ENCODE peak calls at places on chromosomes 2 and 18, in seven cellular contexts. One of them, this sample, is unnamed.
A peak's percentile ranks its signal among the peaks of the same experiment; 100 is the strongest.

GRCh38 chr2:158760887-158761286 is 34.2 kb upstream of the DAPL1 start:
- DNase-seq in AG09309: no peak
- DNase-seq in mesothelial cell of epicardium: no peak
- DNase-seq in spleen: no peak
- DNase-seq in psoas muscle: no peak
- DNase-seq in HFFc6: no peak
- DNase-seq in WTC11: no peak
- DNase-seq in this sample: peak; percentile 35

GRCh38 chr2:234631896-234632514 is 135.1 kb upstream of the ARL4C start:
- DNase-seq in HFFc6: no peak
- DNase-seq in mesothelial cell of epicardium: no peak
- DNase-seq in psoas muscle: no peak
- DNase-seq in AG09309: no peak
- DNase-seq in spleen: no peak
- DNase-seq in WTC11: peak; percentile 42
- DNase-seq in this sample: no peak

GRCh38 chr18:39134255-39134654 is 1568.7 kb upstream of the CELF4 start:
- DNase-seq in HFFc6: no peak
- DNase-seq in spleen: no peak
- DNase-seq in WTC11: no peak
- DNase-seq in psoas muscle: no peak
- DNase-seq in mesothelial cell of epicardium: no peak
- DNase-seq in AG09309: no peak
- DNase-seq in this sample: no peak

GRCh38 chr2:112577756-112578155 is 6.7 kb upstream of the CHCHD5 start:
- DNase-seq in spleen: no peak
- DNase-seq in mesothelial cell of epicardium: no peak
- DNase-seq in WTC11: no peak
- DNase-seq in psoas muscle: no peak
- DNase-seq in AG09309: no peak
- DNase-seq in HFFc6: peak; percentile 24
- DNase-seq in this sample: no peak

GRCh38 chr2:9136997-9137819 is 69.4 kb upstream of the ASAP2 start:
- DNase-seq in AG09309: no peak
- DNase-seq in HFFc6: no peak
- DNase-seq in spleen: peak; percentile 63
- DNase-seq in psoas muscle: no peak
- DNase-seq in mesothelial cell of epicardium: no peak
- DNase-seq in WTC11: no peak
- DNase-seq in this sample: no peak

GRCh38 chr2:105868060-105868459 is 123.3 kb downstream of the NCK2 start:
- DNase-seq in spleen: no peak
- DNase-seq in psoas muscle: no peak
- DNase-seq in AG09309: no peak
- DNase-seq in mesothelial cell of epicardium: no peak
- DNase-seq in WTC11: no peak
- DNase-seq in HFFc6: no peak
- DNase-seq in this sample: no peak

GRCh38 chr2:203870481-203870880 is 2.9 kb downstream of the CTLA4 start:
- DNase-seq in mesothelial cell of epicardium: no peak
- DNase-seq in AG09309: no peak
- DNase-seq in spleen: no peak
- DNase-seq in WTC11: no peak
- DNase-seq in HFFc6: no peak
- DNase-seq in psoas muscle: no peak
- DNase-seq in this sample: no peak

GRCh38 chr2:233081731-233082221 is 21.6 kb downstream of the INPP5D start:
- DNase-seq in AG09309: no peak
- DNase-seq in spleen: no peak
- DNase-seq in WTC11: no peak
- DNase-seq in mesothelial cell of epicardium: no peak
- DNase-seq in psoas muscle: peak; percentile 39
- DNase-seq in HFFc6: no peak
- DNase-seq in this sample: no peak

GRCh38 chr2:236286866-236287545 is 22.8 kb upstream of the ASB18 start:
- DNase-seq in HFFc6: no peak
- DNase-seq in psoas muscle: no peak
- DNase-seq in mesothelial cell of epicardium: no peak
- DNase-seq in spleen: no peak
- DNase-seq in WTC11: no peak
- DNase-seq in AG09309: no peak
- DNase-seq in this sample: peak; percentile 41

GRCh38 chr2:121298476-121298875 is 13.5 kb upstream of the TFCP2L1 start:
- DNase-seq in WTC11: no peak
- DNase-seq in AG09309: no peak
- DNase-seq in HFFc6: no peak
- DNase-seq in spleen: no peak
- DNase-seq in mesothelial cell of epicardium: no peak
- DNase-seq in psoas muscle: no peak
- DNase-seq in this sample: no peak

GRCh38 chr18:77899972-77900754 is 650.5 kb downstream of the GALR1 start:
- DNase-seq in psoas muscle: no peak
- DNase-seq in spleen: peak; percentile 85
- DNase-seq in WTC11: peak; percentile 70
- DNase-seq in mesothelial cell of epicardium: peak; percentile 69
- DNase-seq in AG09309: no peak
- DNase-seq in HFFc6: no peak
- DNase-seq in this sample: no peak

GRCh38 chr2:133247613-133248012 is 320.6 kb downstream of the NCKAP5 start:
- DNase-seq in HFFc6: no peak
- DNase-seq in mesothelial cell of epicardium: no peak
- DNase-seq in spleen: no peak
- DNase-seq in AG09309: no peak
- DNase-seq in WTC11: no peak
- DNase-seq in psoas muscle: no peak
- DNase-seq in this sample: no peak

GRCh38 chr2:86825020-86825727 is 34.5 kb upstream of the CD8A start:
- DNase-seq in WTC11: no peak
- DNase-seq in mesothelial cell of epicardium: no peak
- DNase-seq in spleen: no peak
- DNase-seq in psoas muscle: no peak
- DNase-seq in HFFc6: no peak
- DNase-seq in AG09309: no peak
- DNase-seq in this sample: no peak

GRCh38 chr2:159225025-159226016 is 61.2 kb downstream of the WDSUB1 start:
- DNase-seq in psoas muscle: no peak
- DNase-seq in WTC11: no peak
- DNase-seq in AG09309: no peak
- DNase-seq in HFFc6: no peak
- DNase-seq in mesothelial cell of epicardium: no peak
- DNase-seq in spleen: no peak
- DNase-seq in this sample: no peak

GRCh38 chr18:72555983-72556382 is 11.8 kb upstream of the CBLN2 start:
- DNase-seq in AG09309: no peak
- DNase-seq in WTC11: no peak
- DNase-seq in mesothelial cell of epicardium: no peak
- DNase-seq in spleen: no peak
- DNase-seq in HFFc6: no peak
- DNase-seq in psoas muscle: no peak
- DNase-seq in this sample: no peak

GRCh38 chr2:223723954-223724411 is 113.4 kb downstream of the AP1S3 start:
- DNase-seq in mesothelial cell of epicardium: no peak
- DNase-seq in spleen: no peak
- DNase-seq in AG09309: no peak
- DNase-seq in HFFc6: no peak
- DNase-seq in WTC11: no peak
- DNase-seq in psoas muscle: no peak
- DNase-seq in this sample: peak; percentile 57

GRCh38 chr2:138113871-138114525 is 149.7 kb downstream of the HNMT start:
- DNase-seq in mesothelial cell of epicardium: no peak
- DNase-seq in spleen: no peak
- DNase-seq in HFFc6: no peak
- DNase-seq in AG09309: no peak
- DNase-seq in psoas muscle: no peak
- DNase-seq in WTC11: no peak
- DNase-seq in this sample: no peak

GRCh38 chr2:65130440-65131175 is 702 bp upstream of the RAB1A start:
- DNase-seq in psoas muscle: no peak
- DNase-seq in mesothelial cell of epicardium: no peak
- DNase-seq in AG09309: no peak
- DNase-seq in WTC11: no peak
- DNase-seq in spleen: no peak
- DNase-seq in HFFc6: no peak
- DNase-seq in this sample: no peak

GRCh38 chr2:98634406-98635092 is 26.2 kb downstream of the UNC50 start:
- DNase-seq in spleen: no peak
- DNase-seq in mesothelial cell of epicardium: no peak
- DNase-seq in HFFc6: no peak
- DNase-seq in WTC11: peak; percentile 72
- DNase-seq in psoas muscle: no peak
- DNase-seq in AG09309: no peak
- DNase-seq in this sample: peak; percentile 30

GRCh38 chr2:205657579-205657978 is 24.7 kb upstream of the NRP2 start:
- DNase-seq in psoas muscle: no peak
- DNase-seq in HFFc6: peak; percentile 51
- DNase-seq in spleen: no peak
- DNase-seq in WTC11: no peak
- DNase-seq in AG09309: peak; percentile 70
- DNase-seq in mesothelial cell of epicardium: no peak
- DNase-seq in this sample: no peak

GRCh38 chr18:79356435-79356834 is 39.3 kb upstream of the NFATC1 start:
- DNase-seq in HFFc6: no peak
- DNase-seq in psoas muscle: no peak
- DNase-seq in mesothelial cell of epicardium: no peak
- DNase-seq in spleen: no peak
- DNase-seq in AG09309: no peak
- DNase-seq in WTC11: no peak
- DNase-seq in this sample: no peak

DNA sequence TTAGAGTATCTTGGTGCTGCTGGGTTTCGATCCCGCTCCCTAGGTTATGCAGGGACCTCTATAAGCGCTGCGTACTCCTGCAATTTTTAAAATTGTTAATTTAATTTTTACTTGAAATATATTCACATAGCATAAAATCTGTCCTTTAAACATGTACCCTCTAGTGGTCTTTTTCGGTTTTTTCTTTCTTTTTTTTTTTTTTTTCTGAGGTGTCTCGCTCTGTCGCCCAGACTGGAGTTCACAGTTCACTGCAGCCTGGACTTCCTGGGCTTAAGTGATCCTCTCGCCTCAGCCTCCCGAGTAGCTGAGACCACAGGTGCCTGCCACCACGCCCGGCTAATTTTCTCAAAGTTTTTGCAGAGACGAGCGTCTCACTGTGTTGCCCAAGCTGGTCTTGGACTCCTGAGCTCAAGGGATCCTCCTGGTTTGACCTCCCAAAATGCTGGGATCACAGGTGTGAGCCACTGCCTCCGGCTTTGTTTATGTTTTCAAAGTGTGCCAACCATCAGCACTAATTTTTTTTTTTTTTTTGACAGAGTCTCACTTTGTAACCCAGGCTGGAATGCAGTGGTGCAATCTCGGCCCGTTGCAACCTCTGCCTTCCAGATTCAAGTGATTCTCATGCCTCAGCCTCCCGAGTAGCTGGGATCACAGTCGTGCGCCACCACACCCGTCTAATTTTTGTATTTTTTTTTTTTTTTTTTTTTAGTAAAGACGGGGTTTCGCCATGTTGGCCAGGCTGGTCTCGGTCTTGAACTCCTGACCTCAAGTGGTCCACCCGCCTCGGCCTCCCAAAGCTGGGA is 585 bp upstream of the MOB1A start:
- DNase-seq in spleen: peak; percentile 82
- DNase-seq in WTC11: no peak
- DNase-seq in mesothelial cell of epicardium: no peak
- DNase-seq in AG09309: no peak
- DNase-seq in psoas muscle: no peak
- DNase-seq in HFFc6: no peak
- DNase-seq in this sample: peak; percentile 47
- TF ChIP-seq CTCF in spleen: no peak
- TF ChIP-seq CTCF in WTC11: no peak
- TF ChIP-seq CTCF in mesothelial cell of epicardium: peak; percentile 75
- TF ChIP-seq CTCF in AG09309: peak; percentile 35
- TF ChIP-seq CTCF in psoas muscle: peak; percentile 43
- TF ChIP-seq CTCF in HFFc6: peak; percentile 77
- TF ChIP-seq CTCF in this sample: peak; percentile 44

DNA sequence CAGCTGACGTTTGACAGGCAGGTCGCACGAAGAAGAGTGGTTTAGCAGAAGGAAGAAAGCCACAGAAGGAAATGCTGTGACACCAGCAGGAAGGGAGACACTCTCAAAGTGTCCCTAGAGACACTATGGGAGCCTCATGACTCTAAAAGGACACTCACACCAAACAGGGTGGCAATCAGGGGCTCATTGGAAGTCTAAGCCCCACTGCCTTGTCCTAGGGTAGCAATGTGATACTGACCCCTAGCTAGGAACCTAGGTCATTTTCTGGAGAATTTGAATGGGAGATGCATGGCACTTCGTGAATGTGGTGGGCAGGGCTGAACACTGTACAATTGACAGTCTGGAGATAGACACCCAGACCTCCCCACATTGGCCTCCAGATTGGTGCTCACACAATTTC is 385.0 kb downstream of the EIPR1 start:
- DNase-seq in AG09309: no peak
- DNase-seq in mesothelial cell of epicardium: no peak
- DNase-seq in spleen: no peak
- DNase-seq in HFFc6: no peak
- DNase-seq in WTC11: no peak
- DNase-seq in psoas muscle: no peak
- DNase-seq in this sample: no peak
- TF ChIP-seq CTCF in AG09309: no peak
- TF ChIP-seq CTCF in mesothelial cell of epicardium: no peak
- TF ChIP-seq CTCF in spleen: no peak
- TF ChIP-seq CTCF in HFFc6: no peak
- TF ChIP-seq CTCF in WTC11: no peak
- TF ChIP-seq CTCF in psoas muscle: no peak
- TF ChIP-seq CTCF in this sample: no peak

DNA sequence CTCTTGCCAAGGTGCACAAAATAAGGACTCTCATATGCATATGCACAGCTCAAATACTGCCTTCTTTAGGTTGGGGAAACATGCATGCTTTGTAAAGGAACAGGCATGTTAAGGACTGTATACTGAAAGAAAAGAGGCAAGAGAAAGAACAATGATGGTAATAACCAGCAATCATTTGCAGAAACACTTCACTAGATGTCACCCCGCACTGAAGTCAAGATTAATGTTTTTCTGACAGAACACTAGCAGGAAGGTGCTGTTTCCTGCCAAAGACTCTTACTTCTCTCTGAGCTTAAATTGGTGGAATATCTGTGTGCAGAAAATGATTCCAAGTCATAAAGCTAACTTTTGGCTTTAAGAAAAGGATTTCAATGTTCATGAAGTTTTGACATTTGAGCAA is 19.4 kb upstream of the CSRNP3 start:
- DNase-seq in spleen: no peak
- DNase-seq in mesothelial cell of epicardium: no peak
- DNase-seq in AG09309: no peak
- DNase-seq in psoas muscle: no peak
- DNase-seq in WTC11: no peak
- DNase-seq in HFFc6: no peak
- DNase-seq in this sample: no peak
- TF ChIP-seq CTCF in spleen: no peak
- TF ChIP-seq CTCF in mesothelial cell of epicardium: no peak
- TF ChIP-seq CTCF in AG09309: no peak
- TF ChIP-seq CTCF in psoas muscle: no peak
- TF ChIP-seq CTCF in WTC11: no peak
- TF ChIP-seq CTCF in HFFc6: no peak
- TF ChIP-seq CTCF in this sample: no peak

GRCh38 chr2:81260320-81260719 is 955.8 kb upstream of the LRRTM1 start:
- DNase-seq in psoas muscle: no peak
- DNase-seq in AG09309: no peak
- DNase-seq in mesothelial cell of epicardium: no peak
- DNase-seq in WTC11: no peak
- DNase-seq in spleen: no peak
- DNase-seq in HFFc6: no peak
- DNase-seq in this sample: peak; percentile 17

GRCh38 chr2:81263989-81264388 is 959.4 kb upstream of the LRRTM1 start:
- DNase-seq in HFFc6: no peak
- DNase-seq in psoas muscle: no peak
- DNase-seq in mesothelial cell of epicardium: no peak
- DNase-seq in spleen: no peak
- DNase-seq in WTC11: no peak
- DNase-seq in AG09309: no peak
- DNase-seq in this sample: no peak

GRCh38 chr2:81266106-81266505 is 961.6 kb upstream of the LRRTM1 start:
- DNase-seq in AG09309: no peak
- DNase-seq in spleen: no peak
- DNase-seq in psoas muscle: no peak
- DNase-seq in HFFc6: no peak
- DNase-seq in WTC11: peak; percentile 15
- DNase-seq in mesothelial cell of epicardium: no peak
- DNase-seq in this sample: peak; percentile 55
- TF ChIP-seq CTCF in AG09309: no peak
- TF ChIP-seq CTCF in spleen: no peak
- TF ChIP-seq CTCF in psoas muscle: no peak
- TF ChIP-seq CTCF in HFFc6: no peak
- TF ChIP-seq CTCF in WTC11: peak; percentile 37
- TF ChIP-seq CTCF in mesothelial cell of epicardium: no peak
- TF ChIP-seq CTCF in this sample: peak; percentile 33

This sample was measured in MCF 10A.